ENCODE peak calls at places on chromosomes 7 and 10, in eight cellular contexts. I is Karpas-422, H is hepatocyte, Y is PC-3, Z is GM23248, L is MM.1S, W is GM23338, D is PC-9. K is an unnamed sample. For H3K9me2 and H3K27me3, the result is how much of the 10 kb centered on the place peaks cover.

GRCh38 chr10:115566867-115567266 is 473.7 kb downstream of the ATRNL1 start:
- DNase-seq in W (no peak), Y (peak), Z (no peak), D (no peak), H (no peak), I (no peak), L (no peak), K (no peak)

GRCh38 chr10:22372298-22372697 is 27.0 kb downstream of the SPAG6 start:
- DNase-seq in L (no peak), Z (no peak), H (no peak), D (no peak), W (no peak), I (no peak), Y (no peak), K (no peak)

GRCh38 chr10:99661370-99661749 is 2.1 kb downstream of the ENTPD7 start:
- DNase-seq in Y (peak), I (no peak), Z (peak), L (no peak), H (peak), D (peak), W (no peak), K (no peak)

GRCh38 chr10:75449320-75450061 is 18.1 kb downstream of the LRMDA start:
- DNase-seq in H (no peak), W (no peak), L (no peak), Z (no peak), I (no peak), D (no peak), Y (no peak), K (no peak)

GRCh38 chr10:129079705-129080104 is 387.3 kb upstream of the MGMT start:
- DNase-seq in D (no peak), H (no peak), Y (no peak), L (no peak), I (no peak), W (no peak), Z (no peak), K (no peak)

GRCh38 chr7:149254181-149254858 is 7.7 kb upstream of the ZNF783 start:
- DNase-seq in D (no peak), Z (no peak), Y (no peak), W (no peak), H (no peak), I (no peak), L (no peak), K (no peak)

GRCh38 chr7:66443946-66444345 is 184.7 kb upstream of the KCTD7 start:
- DNase-seq in Z (peak), W (no peak), Y (no peak), H (no peak), L (no peak), D (no peak), I (no peak), K (no peak)

GRCh38 chr10:119441921-119442757 is 100.4 kb downstream of the RGS10 start:
- DNase-seq in D (no peak), Y (no peak), W (no peak), I (peak), H (no peak), L (no peak), Z (no peak), K (no peak)

GRCh38 chr10:105102977-105103376 is 461.9 kb downstream of the SORCS3 start:
- DNase-seq in I (no peak), W (peak), Y (no peak), H (no peak), D (no peak), L (no peak), Z (no peak), K (no peak)

GRCh38 chr7:37342665-37343471 is 105.8 kb downstream of the ELMO1 start:
- DNase-seq in Z (no peak), W (no peak), D (no peak), I (peak), Y (no peak), L (peak), H (no peak), K (no peak)

GRCh38 chr10:61397175-61397986 is 55.8 kb downstream of the TMEM26 start:
- DNase-seq in L (peak), I (peak), H (no peak), Z (peak), Y (no peak), D (no peak), W (no peak), K (no peak)

GRCh38 chr7:4045450-4045849 is 636.6 kb upstream of the FOXK1 start:
- DNase-seq in Z (no peak), W (no peak), H (no peak), Y (no peak), I (no peak), L (no peak), D (no peak), K (no peak)

DNA sequence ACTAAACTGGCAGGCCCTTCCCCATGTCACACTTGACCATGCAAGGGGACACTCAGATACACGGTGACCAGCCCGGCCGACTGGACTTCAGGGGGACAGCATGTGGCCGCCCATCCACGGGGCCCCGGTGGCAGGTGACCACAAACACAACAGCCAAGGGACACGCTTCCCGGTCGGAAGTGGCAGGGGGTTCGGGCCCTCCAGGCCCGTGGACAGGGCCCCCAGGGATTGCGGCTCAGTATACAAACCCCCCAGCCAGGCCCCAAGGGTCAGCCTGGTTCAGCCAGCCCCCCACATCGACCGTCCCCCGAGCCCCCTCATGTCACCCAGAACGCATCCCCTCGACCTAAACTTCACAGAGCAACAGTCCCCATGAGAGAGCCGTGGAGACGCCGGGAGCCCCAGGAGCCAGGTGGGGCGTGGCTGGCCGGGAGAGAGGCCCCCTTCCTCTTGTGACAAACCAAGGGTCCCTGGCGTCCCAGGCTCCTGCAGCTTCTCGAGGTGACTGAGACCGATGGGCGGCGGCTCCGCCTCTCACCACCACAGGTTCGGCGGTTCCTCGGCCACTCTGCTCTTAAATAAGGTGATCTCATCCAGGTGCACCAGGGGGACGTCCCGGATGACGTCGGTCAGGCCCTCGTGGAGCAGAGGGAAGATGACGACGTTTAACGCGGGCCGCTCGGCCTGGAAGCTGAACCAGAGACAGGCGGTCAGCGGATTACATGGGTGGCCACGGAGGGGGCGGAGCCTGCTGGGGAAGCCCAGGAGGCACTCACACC is 57.8 kb upstream of the TNRC18 start:
- DNase-seq in L (no peak), Y (no peak), Z (no peak), I (no peak), W (peak), H (no peak), D (no peak), K (no peak)
- H3K4me3 ChIP-seq in L (no peak), Y (no peak), Z (no peak), I (no peak), W (no peak), H (no peak), D (no peak), K (no peak)

GRCh38 chr10:25177754-25178135 is 2.9 kb downstream of the GPR158 start:
- DNase-seq in Z (no peak), I (no peak), W (no peak), L (no peak), H (no peak), D (no peak), Y (no peak), K (no peak)
- H3K9me2 ChIP-seq in Z (under half), I (under half), W (under half), L (under half), H (under half), D (under half), Y (under half), K (under half)

DNA sequence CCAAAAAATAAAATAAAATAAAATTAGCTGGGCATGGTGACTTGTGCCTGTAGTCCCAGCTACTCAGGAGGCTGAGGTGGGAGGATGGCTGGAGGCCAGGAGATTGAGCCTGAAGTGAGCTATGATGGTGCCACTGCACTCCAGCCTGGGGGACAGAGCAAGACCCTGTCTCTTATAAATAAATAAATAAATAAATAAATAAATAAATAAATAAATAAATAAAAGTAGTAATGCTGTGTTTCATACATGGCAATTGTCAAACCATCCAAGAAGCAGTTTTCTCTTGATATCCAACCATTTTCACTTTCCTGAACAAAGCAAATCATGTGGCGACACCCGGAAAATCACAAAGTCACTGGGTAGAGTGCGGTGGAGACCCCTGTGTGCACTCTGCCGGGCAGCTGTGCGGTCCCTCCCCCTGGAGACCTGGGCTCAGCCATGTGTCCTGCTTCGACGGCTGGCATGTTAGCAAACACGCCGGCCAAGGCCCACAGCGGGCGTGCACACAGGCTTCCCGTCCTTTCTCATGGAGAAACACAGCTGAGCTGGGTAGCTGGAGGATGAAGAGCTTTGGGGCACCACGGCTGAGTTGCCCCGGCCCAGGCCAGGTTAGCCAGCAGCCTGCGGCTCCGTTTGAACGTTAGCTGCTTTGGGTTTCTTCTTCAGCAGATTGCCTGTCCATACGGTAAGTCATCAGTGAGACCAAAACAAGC is 22.3 kb upstream of the RNF32 start:
- DNase-seq in I (no peak), D (no peak), L (no peak), W (no peak), Z (no peak), Y (no peak), H (no peak), K (no peak)
- H3K27me3 ChIP-seq in I (under half), D (half or more), L (under half), W (under half), Z (under half), Y (under half), H (under half), K (under half)

GRCh38 chr7:34044734-34045353 is 139.5 kb downstream of the BMPER start:
- DNase-seq in I (no peak), L (no peak), D (no peak), Y (no peak), W (peak), H (no peak), Z (no peak), K (no peak)
- H3K4me3 ChIP-seq in I (no peak), L (no peak), D (no peak), Y (no peak), W (no peak), H (no peak), Z (no peak), K (no peak)

GRCh38 chr10:37784678-37785077 is 72.7 kb downstream of the ZNF248 start:
- DNase-seq in W (no peak), Z (no peak), H (no peak), Y (no peak), D (no peak), I (no peak), L (no peak), K (no peak)

GRCh38 chr10:37794305-37794976 is 63.0 kb downstream of the ZNF248 start:
- DNase-seq in I (peak), Z (no peak), L (no peak), H (no peak), D (no peak), Y (no peak), W (no peak), K (no peak)

GRCh38 chr10:37789590-37789989 is 67.8 kb downstream of the ZNF248 start:
- DNase-seq in Y (peak), D (no peak), H (no peak), W (no peak), Z (no peak), L (no peak), I (peak), K (no peak)
- H3K9me2 ChIP-seq in Y (under half), D (under half), H (under half), W (under half), Z (under half), L (under half), I (under half), K (under half)

K was measured in HCT116.